ENCODE peak calls at places on chromosome 2, in five cellular contexts. One of them, this sample, is unnamed.

GRCh38 chr2:217555075-217555876 is 447.5 kb downstream of the TNS1 start:
- DNase-seq in nephron progenitor cell: peak
- DNase-seq in KBM-7: no peak
- DNase-seq in GM12865: no peak
- DNase-seq in progenitor cell of endocrine pancreas: no peak
- DNase-seq in this sample: no peak

GRCh38 chr2:231765496-231765929 is 15.6 kb downstream of the PDE6D start:
- DNase-seq in progenitor cell of endocrine pancreas: no peak
- DNase-seq in KBM-7: peak
- DNase-seq in nephron progenitor cell: no peak
- DNase-seq in GM12865: peak
- DNase-seq in this sample: no peak

GRCh38 chr2:149346272-149346671 is 15.9 kb downstream of the LYPD6 start:
- DNase-seq in KBM-7: no peak
- DNase-seq in GM12865: no peak
- DNase-seq in nephron progenitor cell: no peak
- DNase-seq in progenitor cell of endocrine pancreas: no peak
- DNase-seq in this sample: no peak

GRCh38 chr2:186426153-186427016 is 59.7 kb upstream of the ZC3H15 start:
- DNase-seq in progenitor cell of endocrine pancreas: no peak
- DNase-seq in nephron progenitor cell: no peak
- DNase-seq in KBM-7: no peak
- DNase-seq in GM12865: peak
- DNase-seq in this sample: no peak

GRCh38 chr2:191270303-191271178 is 25.3 kb downstream of the MYO1B start:
- DNase-seq in nephron progenitor cell: no peak
- DNase-seq in progenitor cell of endocrine pancreas: no peak
- DNase-seq in KBM-7: no peak
- DNase-seq in GM12865: no peak
- DNase-seq in this sample: no peak

GRCh38 chr2:213703699-213704098 is 419.4 kb downstream of the SPAG16 start:
- DNase-seq in KBM-7: no peak
- DNase-seq in progenitor cell of endocrine pancreas: no peak
- DNase-seq in nephron progenitor cell: no peak
- DNase-seq in GM12865: no peak
- DNase-seq in this sample: no peak

GRCh38 chr2:240566203-240567136 is 1.8 kb upstream of the RNPEPL1 start:
- DNase-seq in progenitor cell of endocrine pancreas: peak
- DNase-seq in nephron progenitor cell: peak
- DNase-seq in KBM-7: peak
- DNase-seq in GM12865: peak
- DNase-seq in this sample: peak

GRCh38 chr2:239912938-239913631 is 112.1 kb downstream of the NDUFA10 start:
- DNase-seq in GM12865: no peak
- DNase-seq in nephron progenitor cell: no peak
- DNase-seq in KBM-7: no peak
- DNase-seq in progenitor cell of endocrine pancreas: no peak
- DNase-seq in this sample: no peak

GRCh38 chr2:25018681-25019080 is 23.2 kb upstream of the EFR3B start:
- DNase-seq in GM12865: no peak
- DNase-seq in KBM-7: no peak
- DNase-seq in progenitor cell of endocrine pancreas: no peak
- DNase-seq in nephron progenitor cell: no peak
- DNase-seq in this sample: no peak

GRCh38 chr2:11752906-11753305 is 6.5 kb downstream of the LPIN1 start:
- DNase-seq in nephron progenitor cell: no peak
- DNase-seq in KBM-7: no peak
- DNase-seq in GM12865: no peak
- DNase-seq in progenitor cell of endocrine pancreas: no peak
- DNase-seq in this sample: no peak

GRCh38 chr2:31997653-31998052 is 13.2 kb downstream of the MEMO1 start:
- DNase-seq in progenitor cell of endocrine pancreas: no peak
- DNase-seq in nephron progenitor cell: no peak
- DNase-seq in KBM-7: no peak
- DNase-seq in GM12865: peak
- DNase-seq in this sample: no peak

GRCh38 chr2:30714811-30715709 is 92.2 kb downstream of the CAPN13 start:
- DNase-seq in progenitor cell of endocrine pancreas: no peak
- DNase-seq in GM12865: peak
- DNase-seq in nephron progenitor cell: no peak
- DNase-seq in KBM-7: no peak
- DNase-seq in this sample: no peak

GRCh38 chr2:122643725-122644329 is 888.4 kb downstream of the TSN start:
- DNase-seq in KBM-7: peak
- DNase-seq in GM12865: no peak
- DNase-seq in nephron progenitor cell: no peak
- DNase-seq in progenitor cell of endocrine pancreas: no peak
- DNase-seq in this sample: no peak

GRCh38 chr2:8324164-8324848 is 357.6 kb upstream of the ID2 start:
- DNase-seq in progenitor cell of endocrine pancreas: no peak
- DNase-seq in KBM-7: no peak
- DNase-seq in nephron progenitor cell: no peak
- DNase-seq in GM12865: no peak
- DNase-seq in this sample: no peak

GRCh38 chr2:219419331-219420197 is 1.4 kb downstream of the DES start:
- DNase-seq in GM12865: no peak
- DNase-seq in progenitor cell of endocrine pancreas: no peak
- DNase-seq in nephron progenitor cell: no peak
- DNase-seq in KBM-7: no peak
- DNase-seq in this sample: peak

GRCh38 chr2:170848587-170848986 is 31.9 kb downstream of the GAD1 start:
- DNase-seq in GM12865: no peak
- DNase-seq in nephron progenitor cell: no peak
- DNase-seq in KBM-7: no peak
- DNase-seq in progenitor cell of endocrine pancreas: no peak
- DNase-seq in this sample: no peak

GRCh38 chr2:196274387-196274809 is 103.0 kb upstream of the STK17B start:
- DNase-seq in GM12865: peak
- DNase-seq in nephron progenitor cell: no peak
- DNase-seq in progenitor cell of endocrine pancreas: no peak
- DNase-seq in KBM-7: peak
- DNase-seq in this sample: no peak

GRCh38 chr2:200752835-200753234 is 58.9 kb upstream of the BZW1 start:
- DNase-seq in GM12865: no peak
- DNase-seq in nephron progenitor cell: no peak
- DNase-seq in progenitor cell of endocrine pancreas: no peak
- DNase-seq in KBM-7: no peak
- DNase-seq in this sample: no peak

GRCh38 chr2:36408198-36408703 is 52.7 kb downstream of the CRIM1 start:
- DNase-seq in nephron progenitor cell: no peak
- DNase-seq in GM12865: no peak
- DNase-seq in progenitor cell of endocrine pancreas: no peak
- DNase-seq in KBM-7: no peak
- DNase-seq in this sample: peak

GRCh38 chr2:24893934-24894333 is 26.1 kb downstream of the ADCY3 start:
- DNase-seq in GM12865: no peak
- DNase-seq in progenitor cell of endocrine pancreas: no peak
- DNase-seq in nephron progenitor cell: no peak
- DNase-seq in KBM-7: no peak
- DNase-seq in this sample: no peak

GRCh38 chr2:163471947-163472346 is 263.9 kb downstream of the FIGN start:
- DNase-seq in nephron progenitor cell: no peak
- DNase-seq in GM12865: no peak
- DNase-seq in progenitor cell of endocrine pancreas: no peak
- DNase-seq in KBM-7: no peak
- DNase-seq in this sample: no peak

GRCh38 chr2:72581560-72582181 is 244.2 kb downstream of the EXOC6B start:
- DNase-seq in KBM-7: no peak
- DNase-seq in nephron progenitor cell: no peak
- DNase-seq in GM12865: no peak
- DNase-seq in progenitor cell of endocrine pancreas: no peak
- DNase-seq in this sample: no peak

GRCh38 chr2:105852066-105852465 is 107.4 kb downstream of the NCK2 start:
- DNase-seq in GM12865: no peak
- DNase-seq in nephron progenitor cell: no peak
- DNase-seq in KBM-7: no peak
- DNase-seq in progenitor cell of endocrine pancreas: no peak
- DNase-seq in this sample: no peak

GRCh38 chr2:170162261-170162612 is 15.7 kb upstream of the MYO3B start:
- DNase-seq in KBM-7: no peak
- DNase-seq in nephron progenitor cell: no peak
- DNase-seq in progenitor cell of endocrine pancreas: no peak
- DNase-seq in GM12865: no peak
- DNase-seq in this sample: no peak

GRCh38 chr2:70301344-70302194 is at the start of gene FAM136A:
- DNase-seq in KBM-7: peak
- DNase-seq in progenitor cell of endocrine pancreas: peak
- DNase-seq in nephron progenitor cell: peak
- DNase-seq in GM12865: peak
- DNase-seq in this sample: peak

GRCh38 chr2:86256982-86257381 is 57.7 kb downstream of the MRPL35 start:
- DNase-seq in KBM-7: no peak
- DNase-seq in progenitor cell of endocrine pancreas: no peak
- DNase-seq in GM12865: no peak
- DNase-seq in nephron progenitor cell: no peak
- DNase-seq in this sample: no peak

GRCh38 chr2:30807249-30807648 is at the start of gene CAPN13:
- DNase-seq in progenitor cell of endocrine pancreas: peak
- DNase-seq in nephron progenitor cell: no peak
- DNase-seq in KBM-7: no peak
- DNase-seq in GM12865: no peak
- DNase-seq in this sample: no peak

GRCh38 chr2:105376789-105377231 is 22.0 kb downstream of the FHL2 start:
- DNase-seq in KBM-7: no peak
- DNase-seq in GM12865: no peak
- DNase-seq in progenitor cell of endocrine pancreas: no peak
- DNase-seq in nephron progenitor cell: no peak
- DNase-seq in this sample: no peak

GRCh38 chr2:216624251-216624650 is 9.0 kb upstream of the IGFBP2 start:
- DNase-seq in KBM-7: no peak
- DNase-seq in nephron progenitor cell: no peak
- DNase-seq in progenitor cell of endocrine pancreas: no peak
- DNase-seq in GM12865: no peak
- DNase-seq in this sample: no peak

GRCh38 chr2:15748736-15749323 is 157.2 kb downstream of the DDX1 start:
- DNase-seq in GM12865: peak
- DNase-seq in nephron progenitor cell: peak
- DNase-seq in progenitor cell of endocrine pancreas: no peak
- DNase-seq in KBM-7: peak
- DNase-seq in this sample: no peak